ENCODE peak calls at places on chromosomes 12 and 14, in four cellular contexts. One of them, this sample, is unnamed.

GRCh38 chr12:62873826-62874448 is 61.0 kb downstream of the PPM1H start:
- DNase-seq in colonic mucosa: no peak
- DNase-seq in PC-9: no peak
- DNase-seq in stimulated activated CD4-positive, alpha-beta T cell treated with anti-CD3 and anti-CD28 coated beads, Interleukin-1b, Interleukin-23, amount 100 ng/mL, for 48 hours: no peak
- DNase-seq in this sample: no peak

GRCh38 chr12:6788972-6789905 is at the start of gene CD4:
- DNase-seq in colonic mucosa: peak
- DNase-seq in PC-9: peak
- DNase-seq in stimulated activated CD4-positive, alpha-beta T cell treated with anti-CD3 and anti-CD28 coated beads, Interleukin-1b, Interleukin-23, amount 100 ng/mL, for 48 hours: peak
- DNase-seq in this sample: no peak

GRCh38 chr12:75705749-75706719 is 194.6 kb upstream of the KRR1 start:
- DNase-seq in PC-9: no peak
- DNase-seq in stimulated activated CD4-positive, alpha-beta T cell treated with anti-CD3 and anti-CD28 coated beads, Interleukin-1b, Interleukin-23, amount 100 ng/mL, for 48 hours: no peak
- DNase-seq in colonic mucosa: peak
- DNase-seq in this sample: no peak

GRCh38 chr14:31024577-31025334 is 693 bp upstream of the AP4S1 start:
- DNase-seq in PC-9: no peak
- DNase-seq in stimulated activated CD4-positive, alpha-beta T cell treated with anti-CD3 and anti-CD28 coated beads, Interleukin-1b, Interleukin-23, amount 100 ng/mL, for 48 hours: no peak
- DNase-seq in colonic mucosa: no peak
- DNase-seq in this sample: no peak

GRCh38 chr14:36967892-36968555 is 204.4 kb downstream of the SLC25A21 start:
- DNase-seq in PC-9: no peak
- DNase-seq in stimulated activated CD4-positive, alpha-beta T cell treated with anti-CD3 and anti-CD28 coated beads, Interleukin-1b, Interleukin-23, amount 100 ng/mL, for 48 hours: no peak
- DNase-seq in colonic mucosa: no peak
- DNase-seq in this sample: no peak

GRCh38 chr14:51650721-51651387 is 856 bp upstream of the FRMD6 start:
- DNase-seq in colonic mucosa: peak
- DNase-seq in stimulated activated CD4-positive, alpha-beta T cell treated with anti-CD3 and anti-CD28 coated beads, Interleukin-1b, Interleukin-23, amount 100 ng/mL, for 48 hours: no peak
- DNase-seq in PC-9: peak
- DNase-seq in this sample: no peak

GRCh38 chr12:5456906-5457305 is 25.0 kb downstream of the NTF3 start:
- DNase-seq in PC-9: no peak
- DNase-seq in colonic mucosa: no peak
- DNase-seq in stimulated activated CD4-positive, alpha-beta T cell treated with anti-CD3 and anti-CD28 coated beads, Interleukin-1b, Interleukin-23, amount 100 ng/mL, for 48 hours: no peak
- DNase-seq in this sample: no peak

GRCh38 chr12:112018571-112019237 is 5.5 kb downstream of the ERP29 start:
- DNase-seq in colonic mucosa: no peak
- DNase-seq in PC-9: no peak
- DNase-seq in stimulated activated CD4-positive, alpha-beta T cell treated with anti-CD3 and anti-CD28 coated beads, Interleukin-1b, Interleukin-23, amount 100 ng/mL, for 48 hours: no peak
- DNase-seq in this sample: no peak

GRCh38 chr12:109156586-109156985 is 40.2 kb downstream of the ACACB start:
- DNase-seq in colonic mucosa: no peak
- DNase-seq in PC-9: no peak
- DNase-seq in stimulated activated CD4-positive, alpha-beta T cell treated with anti-CD3 and anti-CD28 coated beads, Interleukin-1b, Interleukin-23, amount 100 ng/mL, for 48 hours: no peak
- DNase-seq in this sample: no peak

GRCh38 chr12:25670076-25671055 is 117.3 kb upstream of the LMNTD1 start:
- DNase-seq in stimulated activated CD4-positive, alpha-beta T cell treated with anti-CD3 and anti-CD28 coated beads, Interleukin-1b, Interleukin-23, amount 100 ng/mL, for 48 hours: no peak
- DNase-seq in colonic mucosa: no peak
- DNase-seq in PC-9: no peak
- DNase-seq in this sample: peak

GRCh38 chr12:131736807-131737484 is 26.1 kb downstream of the SFSWAP start:
- DNase-seq in PC-9: peak
- DNase-seq in stimulated activated CD4-positive, alpha-beta T cell treated with anti-CD3 and anti-CD28 coated beads, Interleukin-1b, Interleukin-23, amount 100 ng/mL, for 48 hours: no peak
- DNase-seq in colonic mucosa: no peak
- DNase-seq in this sample: peak

GRCh38 chr12:46818654-46819053 is 7.1 kb downstream of the SLC38A4 start:
- DNase-seq in PC-9: no peak
- DNase-seq in stimulated activated CD4-positive, alpha-beta T cell treated with anti-CD3 and anti-CD28 coated beads, Interleukin-1b, Interleukin-23, amount 100 ng/mL, for 48 hours: no peak
- DNase-seq in colonic mucosa: no peak
- DNase-seq in this sample: no peak

GRCh38 chr12:113302925-113303640 is 31.8 kb downstream of the SLC8B1 start:
- DNase-seq in stimulated activated CD4-positive, alpha-beta T cell treated with anti-CD3 and anti-CD28 coated beads, Interleukin-1b, Interleukin-23, amount 100 ng/mL, for 48 hours: no peak
- DNase-seq in PC-9: no peak
- DNase-seq in colonic mucosa: no peak
- DNase-seq in this sample: no peak